ENCODE peak calls at places on chromosomes 2 and 18, in five cellular contexts. One of them, this sample, is unnamed.

GRCh38 chr2:70181363-70181956 is 9.4 kb downstream of the C2orf42 start:
- DNase-seq in K562: no peak
- DNase-seq in HepG2: no peak
- DNase-seq in spleen: peak
- DNase-seq in breast epithelium: no peak
- DNase-seq in this sample: peak

GRCh38 chr18:9029131-9029530 is 73.4 kb upstream of the NDUFV2 start:
- DNase-seq in K562: no peak
- DNase-seq in HepG2: no peak
- DNase-seq in spleen: no peak
- DNase-seq in breast epithelium: no peak
- DNase-seq in this sample: no peak

GRCh38 chr18:34801769-34802168 is 91.7 kb downstream of the DTNA start:
- DNase-seq in K562: no peak
- DNase-seq in HepG2: no peak
- DNase-seq in spleen: no peak
- DNase-seq in breast epithelium: no peak
- DNase-seq in this sample: no peak

GRCh38 chr2:146734042-146734715 is 1110.7 kb upstream of the ACVR2A start:
- DNase-seq in K562: peak
- DNase-seq in HepG2: peak
- DNase-seq in spleen: no peak
- DNase-seq in breast epithelium: no peak
- DNase-seq in this sample: no peak

GRCh38 chr2:186575302-186575701 is 14.6 kb upstream of the ITGAV start:
- DNase-seq in K562: peak
- DNase-seq in HepG2: peak
- DNase-seq in spleen: no peak
- DNase-seq in breast epithelium: no peak
- DNase-seq in this sample: no peak

GRCh38 chr2:41610501-41611242 is 437.1 kb upstream of the PKDCC start:
- DNase-seq in K562: no peak
- DNase-seq in HepG2: no peak
- DNase-seq in spleen: no peak
- DNase-seq in breast epithelium: no peak
- DNase-seq in this sample: no peak

GRCh38 chr2:10202136-10202535 is 79.6 kb downstream of the RRM2 start:
- DNase-seq in K562: no peak
- DNase-seq in HepG2: no peak
- DNase-seq in spleen: no peak
- DNase-seq in breast epithelium: no peak
- DNase-seq in this sample: no peak

GRCh38 chr18:32911660-32912284 is 138.9 kb upstream of the KLHL14 start:
- DNase-seq in K562: no peak
- DNase-seq in HepG2: no peak
- DNase-seq in spleen: no peak
- DNase-seq in breast epithelium: no peak
- DNase-seq in this sample: no peak

GRCh38 chr2:239322414-239323086 is 78.3 kb downstream of the HDAC4 start:
- DNase-seq in K562: peak
- DNase-seq in HepG2: no peak
- DNase-seq in spleen: peak
- DNase-seq in breast epithelium: no peak
- DNase-seq in this sample: no peak

GRCh38 chr2:181682795-181683517 is 2.6 kb upstream of the NEUROD1 start:
- DNase-seq in K562: no peak
- DNase-seq in HepG2: no peak
- DNase-seq in spleen: no peak
- DNase-seq in breast epithelium: no peak
- DNase-seq in this sample: no peak

GRCh38 chr2:108278631-108279030 is 10.1 kb upstream of the SULT1C2 start:
- DNase-seq in K562: no peak
- DNase-seq in HepG2: no peak
- DNase-seq in spleen: no peak
- DNase-seq in breast epithelium: no peak
- DNase-seq in this sample: no peak

GRCh38 chr18:67359868-67360838 is 156.4 kb downstream of the DSEL start:
- DNase-seq in K562: no peak
- DNase-seq in HepG2: peak
- DNase-seq in spleen: no peak
- DNase-seq in breast epithelium: peak
- DNase-seq in this sample: no peak

GRCh38 chr18:8688428-8688827 is 16.9 kb upstream of the MTCL1 start:
- DNase-seq in K562: no peak
- DNase-seq in HepG2: no peak
- DNase-seq in spleen: no peak
- DNase-seq in breast epithelium: no peak
- DNase-seq in this sample: no peak

GRCh38 chr2:139940701-139941100 is 1160.5 kb upstream of the NXPH2 start:
- DNase-seq in K562: no peak
- DNase-seq in HepG2: no peak
- DNase-seq in spleen: no peak
- DNase-seq in breast epithelium: no peak
- DNase-seq in this sample: no peak

GRCh38 chr2:236180831-236181453 is 12.8 kb upstream of the GBX2 start:
- DNase-seq in K562: peak
- DNase-seq in HepG2: peak
- DNase-seq in spleen: no peak
- DNase-seq in breast epithelium: no peak
- DNase-seq in this sample: no peak

GRCh38 chr2:111903516-111903915 is 5.1 kb downstream of the MERTK start:
- DNase-seq in K562: no peak
- DNase-seq in HepG2: no peak
- DNase-seq in spleen: no peak
- DNase-seq in breast epithelium: no peak
- DNase-seq in this sample: no peak

GRCh38 chr2:12556762-12557161 is 160.0 kb upstream of the TRIB2 start:
- DNase-seq in K562: peak
- DNase-seq in HepG2: no peak
- DNase-seq in spleen: no peak
- DNase-seq in breast epithelium: no peak
- DNase-seq in this sample: no peak

GRCh38 chr2:164458801-164459200 is 162.5 kb downstream of the GRB14 start:
- DNase-seq in K562: no peak
- DNase-seq in HepG2: no peak
- DNase-seq in spleen: no peak
- DNase-seq in breast epithelium: no peak
- DNase-seq in this sample: no peak

GRCh38 chr2:29902356-29902755 is 19.0 kb downstream of the ALK start:
- DNase-seq in K562: no peak
- DNase-seq in HepG2: no peak
- DNase-seq in spleen: no peak
- DNase-seq in breast epithelium: no peak
- DNase-seq in this sample: no peak

GRCh38 chr18:14963246-14963645 is 215.3 kb downstream of the ANKRD30B start:
- DNase-seq in K562: no peak
- DNase-seq in HepG2: no peak
- DNase-seq in spleen: no peak
- DNase-seq in breast epithelium: no peak
- DNase-seq in this sample: no peak

GRCh38 chr2:3101016-3101703 is 276.5 kb downstream of the EIPR1 start:
- DNase-seq in K562: no peak
- DNase-seq in HepG2: no peak
- DNase-seq in spleen: peak
- DNase-seq in breast epithelium: no peak
- DNase-seq in this sample: no peak

GRCh38 chr18:5058768-5059539 is 138.1 kb downstream of the AKAIN1 start:
- DNase-seq in K562: no peak
- DNase-seq in HepG2: no peak
- DNase-seq in spleen: no peak
- DNase-seq in breast epithelium: no peak
- DNase-seq in this sample: no peak

GRCh38 chr2:70103531-70104061 is 16.3 kb downstream of the PCBP1 start:
- DNase-seq in K562: peak
- DNase-seq in HepG2: no peak
- DNase-seq in spleen: no peak
- DNase-seq in breast epithelium: no peak
- DNase-seq in this sample: no peak

GRCh38 chr2:66561645-66562336 is 126.9 kb downstream of the MEIS1 start:
- DNase-seq in K562: no peak
- DNase-seq in HepG2: no peak
- DNase-seq in spleen: no peak
- DNase-seq in breast epithelium: no peak
- DNase-seq in this sample: no peak

GRCh38 chr2:33420726-33421125 is 55.7 kb upstream of the RASGRP3 start:
- DNase-seq in K562: no peak
- DNase-seq in HepG2: no peak
- DNase-seq in spleen: no peak
- DNase-seq in breast epithelium: no peak
- DNase-seq in this sample: no peak

GRCh38 chr2:186903183-186903582 is 54.2 kb upstream of the ZSWIM2 start:
- DNase-seq in K562: no peak
- DNase-seq in HepG2: no peak
- DNase-seq in spleen: no peak
- DNase-seq in breast epithelium: no peak
- DNase-seq in this sample: no peak

GRCh38 chr2:55425449-55425848 is 5.8 kb upstream of the CCDC88A start:
- DNase-seq in K562: no peak
- DNase-seq in HepG2: no peak
- DNase-seq in spleen: no peak
- DNase-seq in breast epithelium: no peak
- DNase-seq in this sample: no peak

GRCh38 chr2:178006710-178007109 is 65.9 kb downstream of the PDE11A start:
- DNase-seq in K562: no peak
- DNase-seq in HepG2: no peak
- DNase-seq in spleen: no peak
- DNase-seq in breast epithelium: no peak
- DNase-seq in this sample: no peak

DNA sequence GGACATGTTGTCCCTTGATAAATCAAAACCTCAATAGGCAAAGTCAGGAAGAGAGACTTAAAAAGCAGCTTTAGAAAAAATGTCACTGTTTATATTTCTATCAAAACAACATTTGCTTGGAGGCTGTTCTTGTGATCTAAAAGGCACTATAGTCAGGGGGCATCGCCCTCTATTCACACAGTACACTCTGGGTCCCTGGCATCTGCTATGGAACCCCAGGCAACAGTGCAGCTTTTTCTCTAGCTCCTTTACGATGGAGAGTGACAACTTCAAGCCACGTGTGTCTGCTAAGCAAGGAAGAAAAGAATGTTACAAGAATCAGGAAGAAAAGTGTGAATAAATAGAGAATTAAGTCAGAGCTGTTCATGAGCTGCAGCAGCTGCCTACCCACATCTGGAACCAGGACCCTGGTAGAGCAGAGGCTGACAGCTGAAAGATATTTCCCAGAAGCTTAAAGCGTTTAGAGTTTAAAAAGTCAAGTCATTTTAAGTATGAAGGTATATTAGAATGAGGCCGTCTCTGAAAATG is 11.2 kb downstream of the RND3 start:
- DNase-seq in K562: no peak
- DNase-seq in HepG2: no peak
- DNase-seq in spleen: no peak
- DNase-seq in breast epithelium: no peak
- DNase-seq in this sample: no peak
- TF ChIP-seq POLR2AphosphoS5 in K562: no peak
- TF ChIP-seq POLR2AphosphoS5 in HepG2: no peak
- TF ChIP-seq POLR2AphosphoS5 in spleen: no peak
- TF ChIP-seq POLR2AphosphoS5 in breast epithelium: no peak
- TF ChIP-seq POLR2AphosphoS5 in this sample: no peak

DNA sequence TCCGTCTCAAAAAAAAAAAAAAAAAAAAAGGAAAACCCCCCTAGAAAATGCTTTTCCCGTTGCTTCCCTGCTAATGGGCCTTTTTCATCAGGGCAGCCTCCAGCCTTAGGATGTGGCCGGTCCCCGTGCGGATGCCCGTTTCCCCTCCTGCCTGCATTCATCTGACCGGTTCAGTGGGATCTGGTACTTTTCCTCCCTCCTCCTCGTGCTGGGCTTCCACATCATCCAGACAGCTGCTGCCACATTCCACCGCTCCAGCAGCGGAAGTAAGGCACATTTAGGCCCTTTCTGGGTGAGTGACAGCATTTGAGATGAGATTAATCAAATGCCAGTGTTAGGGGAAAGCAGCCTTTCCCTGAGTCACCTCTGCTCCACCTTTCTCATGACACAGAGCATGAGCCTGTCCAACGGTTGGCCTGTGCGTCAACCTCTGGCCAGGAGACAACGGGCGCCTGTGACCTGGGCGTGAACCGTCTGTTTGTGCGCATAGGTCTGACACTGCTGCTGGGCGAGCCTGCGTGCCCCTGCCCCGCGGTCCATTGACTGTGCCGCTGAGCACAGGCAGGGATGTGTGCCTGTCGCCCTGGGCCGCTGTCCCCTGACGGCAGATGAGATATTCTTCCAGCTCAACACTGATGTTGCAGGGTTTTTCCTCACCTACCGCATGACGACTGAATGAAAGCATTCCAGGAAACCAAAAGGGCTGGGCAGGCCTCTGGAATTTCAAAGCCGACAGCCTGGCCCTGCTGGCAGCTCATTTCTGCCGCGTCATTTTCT is 174.0 kb downstream of the TGIF1 start:
- DNase-seq in K562: peak
- DNase-seq in HepG2: peak
- DNase-seq in spleen: no peak
- DNase-seq in breast epithelium: peak
- DNase-seq in this sample: no peak
- TF ChIP-seq POLR2A in K562: peak
- TF ChIP-seq POLR2A in HepG2: peak
- TF ChIP-seq POLR2A in spleen: no peak
- TF ChIP-seq POLR2A in breast epithelium: no peak
- TF ChIP-seq POLR2A in this sample: no peak

DNA sequence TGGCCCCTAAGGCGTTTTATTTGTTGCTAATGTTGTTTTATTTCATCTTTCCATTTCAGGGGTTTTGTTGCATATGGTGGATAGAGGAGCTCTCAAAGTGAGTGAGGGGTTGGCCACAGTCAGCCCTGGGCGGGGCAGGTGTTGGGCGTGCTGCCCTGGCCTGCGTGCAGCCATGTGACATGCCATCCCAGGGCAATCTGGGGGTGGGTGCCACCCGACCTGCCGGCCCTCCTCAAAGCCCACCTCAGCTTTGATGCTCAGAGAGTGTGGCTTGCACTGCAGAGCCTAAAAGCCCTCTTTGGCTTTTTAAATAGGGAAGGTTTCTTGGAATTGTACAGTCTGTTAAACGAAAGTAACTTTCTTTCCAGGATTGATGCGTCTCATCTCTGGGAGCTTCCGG is 18.4 kb downstream of the TSHZ1 start:
- DNase-seq in K562: no peak
- DNase-seq in HepG2: no peak
- DNase-seq in spleen: no peak
- DNase-seq in breast epithelium: no peak
- DNase-seq in this sample: no peak
- TF ChIP-seq POLR2AphosphoS5 in K562: no peak
- TF ChIP-seq POLR2AphosphoS5 in HepG2: no peak
- TF ChIP-seq POLR2AphosphoS5 in spleen: no peak
- TF ChIP-seq POLR2AphosphoS5 in breast epithelium: no peak
- TF ChIP-seq POLR2AphosphoS5 in this sample: no peak

GRCh38 chr2:176129013-176129796 is at the start of gene HOXD8:
- DNase-seq in K562: peak
- DNase-seq in HepG2: no peak
- DNase-seq in spleen: peak
- DNase-seq in breast epithelium: no peak
- DNase-seq in this sample: no peak
- TF ChIP-seq POLR2A in K562: no peak
- TF ChIP-seq POLR2A in HepG2: no peak
- TF ChIP-seq POLR2A in spleen: no peak
- TF ChIP-seq POLR2A in breast epithelium: no peak
- TF ChIP-seq POLR2A in this sample: no peak